ENCODE peak calls at places on chromosomes 12 and 14, in seven cellular contexts. G is neural crest cell, C is M059J, S is ACHN, P is non-pigmented ciliary epithelial cell, Y is upper lobe of right lung, D is amygdala. B is an unnamed sample.

GRCh38 chr14:69325646-69326265 is 65.8 kb downstream of the GALNT16 start:
- DNase-seq in Y (peak; percentile 25), C (no peak), D (no peak), G (no peak), S (no peak), P (no peak), B (no peak)

GRCh38 chr12:8035440-8036010 is 3.0 kb downstream of the FOXJ2 start:
- DNase-seq in D (no peak), Y (no peak), P (no peak), C (no peak), S (no peak), G (no peak), B (no peak)

GRCh38 chr14:31261859-31262739 is 54.5 kb upstream of the HECTD1 start:
- DNase-seq in D (no peak), G (no peak), Y (no peak), C (peak; percentile 62), S (peak; percentile 32), P (no peak), B (no peak)

GRCh38 chr12:34393086-34393820 is 371.0 kb downstream of the ALG10 start:
- DNase-seq in D (no peak), P (no peak), S (no peak), Y (peak; percentile 54), G (no peak), C (no peak), B (no peak)

GRCh38 chr14:77026930-77027537 is 1.5 kb downstream of the IRF2BPL start:
- DNase-seq in G (peak; percentile 45), D (peak; percentile 57), S (peak; percentile 28), C (peak; percentile 51), Y (peak; percentile 84), P (no peak), B (no peak)

GRCh38 chr14:23487216-23487615 is 17.7 kb downstream of the NGDN start:
- DNase-seq in D (no peak), P (no peak), S (no peak), C (no peak), Y (no peak), G (no peak), B (peak; percentile 23)

GRCh38 chr12:110874351-110874750 is 27.6 kb downstream of the CCDC63 start:
- DNase-seq in S (no peak), C (no peak), Y (no peak), P (no peak), D (no peak), G (no peak), B (no peak)

GRCh38 chr14:102777711-102778615 is 714 bp downstream of the TRAF3 start:
- DNase-seq in S (no peak), G (no peak), D (no peak), Y (peak; percentile 71), P (no peak), C (peak; percentile 29), B (no peak)

GRCh38 chr14:96098309-96098998 is 59.3 kb downstream of the C14orf132 start:
- DNase-seq in D (peak; percentile 49), G (peak; percentile 38), C (peak; percentile 55), Y (peak; percentile 73), S (peak; percentile 49), P (no peak), B (peak; percentile 53)

GRCh38 chr12:106084048-106084671 is 54.6 kb downstream of the NUAK1 start:
- DNase-seq in C (peak; percentile 90), D (no peak), Y (no peak), G (peak; percentile 16), P (peak; percentile 90), S (peak; percentile 97), B (no peak)

GRCh38 chr12:94230357-94230905 is 82.1 kb downstream of the PLXNC1 start:
- DNase-seq in D (no peak), Y (no peak), G (no peak), C (no peak), P (no peak), S (no peak), B (no peak)